ENCODE peak calls at places on chromosome 10, in five cellular contexts. P, T, F, Q and J are unnamed samples.

GRCh38 chr10:17200035-17200884 is 1.2 kb downstream of the TRDMT1 start:
- DNase-seq in P (no peak), T (no peak), F (no peak), Q (no peak), J (no peak)

GRCh38 chr10:14153570-14154055 is 177.1 kb downstream of the FRMD4A start:
- DNase-seq in P (no peak), T (no peak), F (no peak), Q (no peak), J (no peak)

GRCh38 chr10:110285501-110285900 is 19.2 kb downstream of the SMNDC1 start:
- DNase-seq in P (no peak), T (no peak), F (no peak), Q (no peak), J (no peak)

GRCh38 chr10:29501692-29502091 is 133.1 kb downstream of the SVIL start:
- DNase-seq in P (no peak), T (peak; percentile 92), F (peak; percentile 82), Q (no peak), J (peak; percentile 52)

GRCh38 chr10:30353851-30354250 is 4.8 kb upstream of the MTPAP start:
- DNase-seq in P (no peak), T (peak; percentile 93), F (peak; percentile 92), Q (no peak), J (peak; percentile 41)

GRCh38 chr10:50594012-50594411 is 29.7 kb downstream of the SGMS1 start:
- DNase-seq in P (peak; percentile 21), T (peak; percentile 76), F (no peak), Q (no peak), J (peak; percentile 84)

GRCh38 chr10:97570789-97571536 is 1.6 kb upstream of the ANKRD2 start:
- DNase-seq in P (no peak), T (no peak), F (no peak), Q (no peak), J (no peak)

GRCh38 chr10:110649652-110650264 is 5.6 kb downstream of the RBM20 start:
- DNase-seq in P (no peak), T (no peak), F (no peak), Q (no peak), J (no peak)

GRCh38 chr10:86289577-86289868 is 77.1 kb downstream of the GRID1 start:
- DNase-seq in P (no peak), T (no peak), F (no peak), Q (peak; percentile 30), J (no peak)

GRCh38 chr10:121615862-121616261 is 17.6 kb upstream of the FGFR2 start:
- DNase-seq in P (no peak), T (no peak), F (no peak), Q (no peak), J (no peak)

GRCh38 chr10:24552346-24553016 is 171.2 kb downstream of the ARHGAP21 start:
- DNase-seq in P (no peak), T (peak; percentile 14), F (no peak), Q (peak; percentile 50), J (no peak)

GRCh38 chr10:12656518-12657142 is 307.3 kb downstream of the CAMK1D start:
- DNase-seq in P (peak; percentile 66), T (peak; percentile 40), F (peak; percentile 10), Q (no peak), J (peak; percentile 32)

GRCh38 chr10:132588301-132589013 is 50.9 kb downstream of the INPP5A start:
- DNase-seq in P (no peak), T (no peak), F (no peak), Q (no peak), J (no peak)

GRCh38 chr10:116646502-116646901 is 25.7 kb downstream of the PNLIPRP2 start:
- DNase-seq in P (no peak), T (no peak), F (no peak), Q (no peak), J (no peak)

GRCh38 chr10:17062493-17063487 is 66.8 kb downstream of the CUBN start:
- DNase-seq in P (no peak), T (peak; percentile 95), F (peak; percentile 70), Q (no peak), J (peak; percentile 54)

GRCh38 chr10:34111179-34111578 is 703.9 kb downstream of the PARD3 start:
- DNase-seq in P (no peak), T (no peak), F (no peak), Q (no peak), J (no peak)

GRCh38 chr10:84308481-84309304 is 19.7 kb upstream of the CCSER2 start:
- DNase-seq in P (peak; percentile 17), T (peak; percentile 63), F (no peak), Q (no peak), J (no peak)

GRCh38 chr10:73862011-73862410 is 12.3 kb downstream of the CAMK2G start:
- DNase-seq in P (no peak), T (no peak), F (no peak), Q (no peak), J (no peak)

GRCh38 chr10:132928261-132928660 is 14.1 kb downstream of the CFAP46 start:
- DNase-seq in P (no peak), T (no peak), F (no peak), Q (no peak), J (no peak)

GRCh38 chr10:52376665-52377354 is 62.7 kb downstream of the DKK1 start:
- DNase-seq in P (no peak), T (no peak), F (no peak), Q (no peak), J (no peak)

GRCh38 chr10:133614830-133615580 is 11.6 kb downstream of the FRG2B start:
- DNase-seq in P (peak; percentile 8), T (no peak), F (no peak), Q (no peak), J (no peak)

GRCh38 chr10:75400769-75401568 is 595 bp downstream of the ZNF503 start:
- DNase-seq in P (peak; percentile 61), T (peak; percentile 34), F (no peak), Q (peak; percentile 70), J (no peak)

GRCh38 chr10:71750124-71750841 is 23.0 kb downstream of the VSIR start:
- DNase-seq in P (no peak), T (no peak), F (no peak), Q (no peak), J (no peak)

GRCh38 chr10:72764151-72764550 is 72.2 kb downstream of the MCU start:
- DNase-seq in P (no peak), T (peak; percentile 84), F (peak; percentile 95), Q (no peak), J (peak; percentile 40)

GRCh38 chr10:124521429-124521871 is 59.8 kb downstream of the LHPP start:
- DNase-seq in P (no peak), T (no peak), F (no peak), Q (no peak), J (no peak)

GRCh38 chr10:96470108-96470743 is 43.5 kb downstream of the TLL2 start:
- DNase-seq in P (peak; percentile 23), T (peak; percentile 36), F (no peak), Q (peak; percentile 59), J (no peak)

GRCh38 chr10:114404171-114405010 is at the start of gene AFAP1L2:
- DNase-seq in P (no peak), T (no peak), F (no peak), Q (no peak), J (no peak)

GRCh38 chr10:100970914-100971811 is 1.9 kb downstream of the SEMA4G start:
- DNase-seq in P (no peak), T (no peak), F (no peak), Q (no peak), J (no peak)

GRCh38 chr10:7015457-7015856 is 395.4 kb downstream of the SFMBT2 start:
- DNase-seq in P (no peak), T (no peak), F (no peak), Q (no peak), J (no peak)

GRCh38 chr10:102243304-102243703 is 2.0 kb upstream of the PITX3 start:
- DNase-seq in P (no peak), T (peak; percentile 93), F (peak; percentile 77), Q (no peak), J (no peak)

GRCh38 chr10:133420028-133420427 is 4.4 kb downstream of the SPRN start:
- DNase-seq in P (no peak), T (no peak), F (no peak), Q (no peak), J (no peak)

GRCh38 chr10:21076381-21076780 is 179.3 kb upstream of the NEBL start:
- DNase-seq in P (no peak), T (no peak), F (no peak), Q (no peak), J (no peak)

GRCh38 chr10:118027397-118027796 is 19.3 kb downstream of the RAB11FIP2 start:
- DNase-seq in P (no peak), T (no peak), F (no peak), Q (no peak), J (no peak)

GRCh38 chr10:71396714-71397339 is at the start of gene CDH23:
- DNase-seq in P (peak; percentile 35), T (no peak), F (no peak), Q (no peak), J (no peak)

GRCh38 chr10:47047577-47048532 is 136.6 kb downstream of the PTPN20 start:
- DNase-seq in P (peak; percentile 21), T (peak; percentile 54), F (peak; percentile 10), Q (peak; percentile 91), J (no peak)